ENCODE peak calls at places on chromosome 1, in four cellular contexts. S, E, C and Q are unnamed samples.

GRCh38 chr1:12555411-12556367 is 62.3 kb downstream of the DHRS3 start:
- DNase-seq in S (no peak), E (no peak), C (no peak), Q (no peak)

GRCh38 chr1:95084317-95085176 is 11.8 kb upstream of the ALG14 start:
- DNase-seq in S (no peak), E (peak; percentile 6), C (no peak), Q (no peak)

GRCh38 chr1:201064806-201065205 is 41.3 kb upstream of the KIF21B start:
- DNase-seq in S (no peak), E (no peak), C (no peak), Q (no peak)

GRCh38 chr1:208134491-208134890 is 109.7 kb downstream of the PLXNA2 start:
- DNase-seq in S (no peak), E (no peak), C (no peak), Q (no peak)

GRCh38 chr1:20634594-20635084 is 1.4 kb downstream of the PINK1 start:
- DNase-seq in S (no peak), E (no peak), C (no peak), Q (no peak)

GRCh38 chr1:91526496-91526895 is 25.8 kb downstream of the CDC7 start:
- DNase-seq in S (peak; percentile 81), E (no peak), C (no peak), Q (no peak)

GRCh38 chr1:119374208-119374877 is 5.8 kb downstream of the HAO2 start:
- DNase-seq in S (no peak), E (no peak), C (no peak), Q (no peak)

GRCh38 chr1:200372095-200372884 is 37.5 kb downstream of the ZNF281 start:
- DNase-seq in S (no peak), E (no peak), C (no peak), Q (no peak)

GRCh38 chr1:31416101-31416736 is 3.2 kb downstream of the SERINC2 start:
- DNase-seq in S (no peak), E (no peak), C (no peak), Q (no peak)

GRCh38 chr1:99558539-99558938 is 87.4 kb upstream of the PALMD start:
- DNase-seq in S (no peak), E (no peak), C (no peak), Q (no peak)

GRCh38 chr1:93275634-93276295 is 69.9 kb upstream of the DR1 start:
- DNase-seq in S (no peak), E (no peak), C (no peak), Q (no peak)

GRCh38 chr1:159970932-159971342 is 16.9 kb upstream of the SLAMF9 start:
- DNase-seq in S (no peak), E (no peak), C (no peak), Q (no peak)

GRCh38 chr1:246592695-246593094 is 26.4 kb downstream of the CNST start:
- DNase-seq in S (peak; percentile 92), E (no peak), C (no peak), Q (no peak)

GRCh38 chr1:46830665-46831322 is 31.9 kb downstream of the CYP4B1 start:
- DNase-seq in S (no peak), E (no peak), C (no peak), Q (no peak)

GRCh38 chr1:60571811-60572210 is 498.2 kb upstream of the C1orf87 start:
- DNase-seq in S (peak; percentile 56), E (no peak), C (no peak), Q (no peak)

GRCh38 chr1:240575976-240576666 is 35.8 kb downstream of the GREM2 start:
- DNase-seq in S (peak; percentile 40), E (peak; percentile 3), C (peak; percentile 12), Q (no peak)